ENCODE peak calls at places on chromosomes 12 and 14, in eight cellular contexts. E, X, O, R, Q, Z, N and J are unnamed samples.

GRCh38 chr12:76836633-76837032 is 42.2 kb downstream of the CSRP2 start:
- DNase-seq in E (no peak), X (no peak), O (no peak), R (no peak), Q (no peak), Z (no peak), N (no peak), J (no peak)

GRCh38 chr12:62260733-62261683 is 804 bp downstream of the USP15 start:
- DNase-seq in E (peak), X (peak), O (peak), R (no peak), Q (no peak), Z (peak), N (peak), J (peak)

GRCh38 chr12:7295529-7295928 is 8.3 kb upstream of the ACSM4 start:
- DNase-seq in E (no peak), X (no peak), O (no peak), R (no peak), Q (no peak), Z (no peak), N (no peak), J (no peak)

GRCh38 chr12:111842556-111843396 is 748 bp downstream of the MAPKAPK5 start:
- DNase-seq in E (peak), X (no peak), O (no peak), R (no peak), Q (no peak), Z (peak), N (no peak), J (peak)

GRCh38 chr12:112833272-112833671 is 41.7 kb downstream of the RPH3A start:
- DNase-seq in E (no peak), X (no peak), O (no peak), R (no peak), Q (no peak), Z (no peak), N (no peak), J (no peak)

GRCh38 chr12:81128930-81129554 is 51.2 kb downstream of the ACSS3 start:
- DNase-seq in E (peak), X (no peak), O (peak), R (no peak), Q (no peak), Z (peak), N (no peak), J (peak)

GRCh38 chr14:106417224-106418049 is 891.1 kb downstream of the TMEM121 start:
- DNase-seq in E (no peak), X (no peak), O (no peak), R (peak), Q (peak), Z (no peak), N (peak), J (no peak)

GRCh38 chr12:1662761-1663439 is 28.0 kb upstream of the ADIPOR2 start:
- DNase-seq in E (no peak), X (no peak), O (no peak), R (peak), Q (no peak), Z (peak), N (peak), J (peak)

GRCh38 chr14:32576088-32576795 is 247.1 kb downstream of the AKAP6 start:
- DNase-seq in E (peak), X (peak), O (peak), R (no peak), Q (no peak), Z (peak), N (peak), J (peak)

GRCh38 chr14:92660571-92660970 is 87.9 kb downstream of the LGMN start:
- DNase-seq in E (no peak), X (no peak), O (no peak), R (no peak), Q (no peak), Z (no peak), N (no peak), J (no peak)
- H3K4me3 ChIP-seq in E (no peak), X (no peak), O (no peak), R (no peak), Q (no peak), Z (no peak), N (no peak), J (no peak)

DNA sequence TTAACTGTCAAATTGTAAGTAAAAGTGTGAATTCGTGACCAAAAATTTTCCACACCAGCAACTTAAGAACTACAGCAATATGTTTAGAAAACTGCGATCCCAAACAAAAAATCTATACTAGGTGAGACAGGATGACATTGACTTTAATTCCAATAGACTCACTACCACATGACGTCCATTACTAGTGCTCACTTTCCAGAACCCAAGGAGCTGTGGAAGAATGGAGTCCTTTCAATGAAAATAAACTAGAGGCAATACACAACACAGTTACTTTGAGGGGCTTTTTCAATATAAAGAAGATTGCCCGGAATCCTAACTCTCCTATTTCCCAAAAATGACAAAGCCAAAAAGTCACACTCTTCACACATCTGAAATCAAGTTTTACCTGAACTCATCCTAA is 1.4 kb downstream of the EPS8 start:
- DNase-seq in E (peak), X (no peak), O (no peak), R (no peak), Q (no peak), Z (no peak), N (peak), J (peak)
- H3K4me3 ChIP-seq in E (peak), X (peak), O (peak), R (peak), Q (peak), Z (peak), N (no peak), J (peak)

DNA sequence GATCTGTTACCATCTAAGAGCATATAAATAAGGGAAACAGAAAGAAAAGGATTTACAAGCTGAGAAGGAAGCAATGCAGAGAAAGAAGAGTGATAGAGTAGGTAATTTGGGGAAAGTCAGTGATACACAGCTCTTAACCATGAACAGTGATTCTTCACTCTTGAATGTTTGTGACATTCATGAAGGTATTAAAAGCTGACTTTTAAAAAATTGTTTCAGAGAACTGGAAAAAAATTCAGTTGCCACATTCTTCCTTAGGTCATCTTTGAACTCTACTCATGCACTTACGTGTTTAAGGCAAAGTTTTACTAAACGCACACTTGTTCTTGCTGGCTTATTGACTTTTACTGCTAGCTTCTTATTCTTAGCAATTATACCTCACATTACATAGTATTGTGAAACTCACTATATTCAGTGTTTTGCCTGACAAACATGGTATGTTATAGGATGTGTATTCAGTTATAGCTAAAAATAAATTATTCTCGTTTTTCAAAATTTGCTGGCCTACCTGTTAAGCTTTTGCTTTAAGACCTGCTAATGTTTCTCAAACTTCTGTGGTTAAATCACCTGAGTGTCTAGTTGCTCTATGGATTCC is 10.9 kb downstream of the HIF1A start:
- DNase-seq in E (no peak), X (no peak), O (no peak), R (no peak), Q (no peak), Z (no peak), N (no peak), J (peak)
- H3K4me3 ChIP-seq in E (no peak), X (no peak), O (peak), R (no peak), Q (no peak), Z (no peak), N (no peak), J (peak)

GRCh38 chr14:68526420-68527105 is 266.3 kb downstream of the ZFP36L1 start:
- DNase-seq in E (no peak), X (peak), O (no peak), R (no peak), Q (peak), Z (peak), N (no peak), J (no peak)
- H3K4me3 ChIP-seq in E (no peak), X (no peak), O (no peak), R (no peak), Q (no peak), Z (no peak), N (no peak), J (no peak)

DNA sequence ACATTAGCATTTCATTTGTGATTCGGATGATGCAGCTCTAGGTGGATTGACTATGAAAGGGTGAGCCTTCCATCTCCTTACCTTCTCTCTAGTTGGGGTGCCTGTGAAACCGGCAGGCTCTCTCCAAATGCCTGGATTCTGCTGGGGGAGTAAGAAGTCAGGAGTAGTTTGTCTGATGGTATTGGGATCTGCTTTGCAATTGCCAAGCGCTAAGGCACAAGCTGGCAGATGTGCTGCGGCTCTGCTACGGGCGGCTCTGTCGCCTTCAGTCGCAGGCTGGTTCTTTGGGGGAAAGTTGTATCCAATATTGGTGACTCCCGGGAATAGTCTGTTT is 2.4 kb downstream of the RMST start:
- DNase-seq in E (no peak), X (no peak), O (no peak), R (no peak), Q (no peak), Z (no peak), N (no peak), J (no peak)
- H3K4me3 ChIP-seq in E (no peak), X (no peak), O (no peak), R (no peak), Q (no peak), Z (no peak), N (no peak), J (no peak)

GRCh38 chr12:93092559-93092945 is 163.5 kb upstream of the EEA1 start:
- DNase-seq in E (no peak), X (no peak), O (no peak), R (no peak), Q (no peak), Z (peak), N (no peak), J (no peak)

GRCh38 chr12:93093243-93093642 is 164.1 kb upstream of the EEA1 start:
- DNase-seq in E (no peak), X (no peak), O (no peak), R (no peak), Q (no peak), Z (no peak), N (no peak), J (no peak)

GRCh38 chr12:93098077-93098476 is 169.0 kb upstream of the EEA1 start:
- DNase-seq in E (no peak), X (peak), O (peak), R (peak), Q (peak), Z (peak), N (peak), J (peak)

GRCh38 chr12:93097417-93097816 is 168.3 kb upstream of the EEA1 start:
- DNase-seq in E (no peak), X (no peak), O (no peak), R (no peak), Q (no peak), Z (no peak), N (no peak), J (no peak)

GRCh38 chr12:93094988-93095737 is 166.1 kb upstream of the EEA1 start:
- DNase-seq in E (no peak), X (no peak), O (no peak), R (no peak), Q (no peak), Z (no peak), N (no peak), J (no peak)
- H3K4me3 ChIP-seq in E (no peak), X (no peak), O (no peak), R (no peak), Q (no peak), Z (no peak), N (no peak), J (no peak)

GRCh38 chr12:60437297-60437696 is 841.5 kb downstream of the SLC16A7 start:
- DNase-seq in E (no peak), X (no peak), O (no peak), R (no peak), Q (no peak), Z (no peak), N (no peak), J (no peak)

GRCh38 chr12:60441577-60441976 is 845.7 kb downstream of the SLC16A7 start:
- DNase-seq in E (no peak), X (no peak), O (no peak), R (no peak), Q (no peak), Z (no peak), N (no peak), J (no peak)
- H3K4me3 ChIP-seq in E (no peak), X (no peak), O (no peak), R (no peak), Q (no peak), Z (no peak), N (no peak), J (no peak)

GRCh38 chr12:53530920-53531319 is 23.6 kb upstream of the NPFF start:
- DNase-seq in E (peak), X (no peak), O (peak), R (no peak), Q (no peak), Z (peak), N (no peak), J (no peak)
- H3K4me3 ChIP-seq in E (no peak), X (no peak), O (no peak), R (no peak), Q (no peak), Z (no peak), N (no peak), J (no peak)

DNA sequence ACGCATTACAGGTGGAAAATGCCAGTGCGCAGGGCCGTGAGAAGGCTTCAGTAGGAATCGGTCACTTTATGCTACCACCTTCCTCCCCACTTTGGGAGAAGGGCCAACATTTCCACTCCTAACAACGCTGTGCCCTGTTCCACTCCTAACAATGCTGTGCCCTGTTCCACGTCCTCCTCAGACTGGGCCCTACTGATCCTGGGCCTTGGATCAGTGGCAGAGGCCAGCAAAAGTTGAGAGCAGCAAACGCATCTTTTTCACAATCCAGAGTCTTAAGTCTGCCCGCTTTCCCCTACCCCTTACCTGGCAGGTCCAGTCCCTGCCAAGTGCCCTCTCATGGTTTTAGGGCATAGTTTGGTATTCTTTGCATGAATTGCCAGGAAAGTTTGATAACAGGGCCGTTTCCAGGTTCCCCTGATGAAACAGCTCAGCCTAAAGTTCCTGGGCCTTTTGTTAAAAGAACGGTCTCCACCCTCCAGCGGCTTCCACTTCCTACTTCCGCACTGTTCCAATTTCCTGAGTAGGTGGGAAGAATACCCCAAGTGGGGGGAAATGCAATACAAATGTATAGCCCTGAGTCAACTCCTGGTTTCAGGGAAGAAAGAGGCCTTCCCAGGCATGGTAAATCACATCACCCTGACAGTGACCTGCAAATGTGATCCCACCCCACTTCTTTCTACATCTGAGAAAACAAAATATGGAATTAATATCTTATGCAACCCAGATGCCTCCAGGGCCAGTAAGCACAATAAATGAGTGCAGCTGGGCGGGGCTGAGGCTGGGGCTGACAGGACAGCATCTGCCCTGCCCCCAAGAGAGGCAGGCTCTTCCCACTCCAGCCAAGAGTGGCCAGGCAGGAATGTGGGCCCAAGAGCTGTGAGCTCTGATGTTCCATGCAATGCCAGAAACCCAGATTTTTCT is 15.0 kb downstream of the KCTD10 start:
- DNase-seq in E (peak), X (peak), O (peak), R (peak), Q (peak), Z (peak), N (no peak), J (peak)
- H3K4me3 ChIP-seq in E (no peak), X (no peak), O (peak), R (no peak), Q (no peak), Z (no peak), N (no peak), J (peak)

GRCh38 chr14:56122306-56122705 is 4.1 kb downstream of the PELI2 start:
- DNase-seq in E (no peak), X (no peak), O (no peak), R (no peak), Q (no peak), Z (no peak), N (no peak), J (peak)
- H3K4me3 ChIP-seq in E (no peak), X (no peak), O (no peak), R (no peak), Q (no peak), Z (no peak), N (no peak), J (no peak)